ENCODE peak calls at places on chromosomes 1 and 21, in four cellular contexts. One of them, this sample, is unnamed.

GRCh38 chr1:154745286-154745731 is 124.8 kb downstream of the KCNN3 start:
- DNase-seq in WTC11: no peak
- DNase-seq in HepG2: no peak
- DNase-seq in K562: no peak
- DNase-seq in this sample: no peak

GRCh38 chr1:207873055-207873890 is 37.7 kb downstream of the CD34 start:
- DNase-seq in WTC11: no peak
- DNase-seq in K562: no peak
- DNase-seq in HepG2: no peak
- DNase-seq in this sample: no peak

GRCh38 chr1:225654688-225655508 is 2.0 kb upstream of the ENAH start:
- DNase-seq in WTC11: no peak
- DNase-seq in K562: no peak
- DNase-seq in HepG2: no peak
- DNase-seq in this sample: no peak

GRCh38 chr21:41835711-41836154 is 43.4 kb downstream of the PRDM15 start:
- DNase-seq in K562: peak; percentile 86
- DNase-seq in WTC11: no peak
- DNase-seq in HepG2: no peak
- DNase-seq in this sample: no peak

GRCh38 chr1:193520472-193520871 is 334.1 kb upstream of the B3GALT2 start:
- DNase-seq in WTC11: no peak
- DNase-seq in K562: no peak
- DNase-seq in HepG2: no peak
- DNase-seq in this sample: no peak

GRCh38 chr1:3072178-3072947 is 3.4 kb downstream of the PRDM16 start:
- DNase-seq in HepG2: no peak
- DNase-seq in K562: no peak
- DNase-seq in WTC11: peak; percentile 46
- DNase-seq in this sample: no peak

GRCh38 chr1:245263701-245264100 is 108.9 kb downstream of the KIF26B start:
- DNase-seq in HepG2: no peak
- DNase-seq in WTC11: no peak
- DNase-seq in K562: no peak
- DNase-seq in this sample: no peak

GRCh38 chr1:158112994-158113758 is 67.5 kb upstream of the CD1D start:
- DNase-seq in WTC11: peak; percentile 65
- DNase-seq in HepG2: no peak
- DNase-seq in K562: no peak
- DNase-seq in this sample: peak; percentile 59

GRCh38 chr1:175174702-175175102 is 17.9 kb downstream of the KIAA0040 start:
- DNase-seq in WTC11: no peak
- DNase-seq in HepG2: no peak
- DNase-seq in K562: no peak
- DNase-seq in this sample: no peak

GRCh38 chr1:179079113-179079761 is 2.6 kb upstream of the TOR3A start:
- DNase-seq in WTC11: peak; percentile 31
- DNase-seq in HepG2: peak; percentile 64
- DNase-seq in K562: peak; percentile 59
- DNase-seq in this sample: peak; percentile 69

GRCh38 chr1:239386453-239387303 is at the start of gene CHRM3:
- DNase-seq in WTC11: peak; percentile 74
- DNase-seq in K562: no peak
- DNase-seq in HepG2: no peak
- DNase-seq in this sample: peak; percentile 89

GRCh38 chr1:68453060-68453665 is 3.4 kb upstream of the RPE65 start:
- DNase-seq in HepG2: no peak
- DNase-seq in WTC11: no peak
- DNase-seq in K562: no peak
- DNase-seq in this sample: no peak

GRCh38 chr1:177164380-177165068 is at the start of gene ASTN1:
- DNase-seq in HepG2: no peak
- DNase-seq in K562: no peak
- DNase-seq in WTC11: peak; percentile 69
- DNase-seq in this sample: peak; percentile 90

GRCh38 chr1:25063591-25064416 is 133.7 kb upstream of the RUNX3 start:
- DNase-seq in HepG2: no peak
- DNase-seq in WTC11: no peak
- DNase-seq in K562: no peak
- DNase-seq in this sample: no peak

GRCh38 chr1:45945426-45945825 is 142.0 kb downstream of the MAST2 start:
- DNase-seq in HepG2: no peak
- DNase-seq in WTC11: no peak
- DNase-seq in K562: no peak
- DNase-seq in this sample: no peak

GRCh38 chr1:72007312-72007711 is 275.0 kb downstream of the NEGR1 start:
- DNase-seq in HepG2: no peak
- DNase-seq in WTC11: no peak
- DNase-seq in K562: no peak
- DNase-seq in this sample: no peak

GRCh38 chr21:33026299-33026858 is 644 bp downstream of the OLIG2 start:
- DNase-seq in HepG2: no peak
- DNase-seq in K562: no peak
- DNase-seq in WTC11: no peak
- DNase-seq in this sample: peak; percentile 35

GRCh38 chr21:33025471-33026298 is at the start of gene OLIG2:
- DNase-seq in WTC11: peak; percentile 95
- DNase-seq in K562: peak; percentile 38
- DNase-seq in HepG2: no peak
- DNase-seq in this sample: peak; percentile 49

GRCh38 chr21:33027401-33028185 is 1.9 kb downstream of the OLIG2 start:
- DNase-seq in HepG2: no peak
- DNase-seq in WTC11: peak; percentile 44
- DNase-seq in K562: no peak
- DNase-seq in this sample: peak; percentile 50

GRCh38 chr21:33028271-33028670 is 2.5 kb downstream of the OLIG2 start:
- DNase-seq in HepG2: no peak
- DNase-seq in K562: no peak
- DNase-seq in WTC11: no peak
- DNase-seq in this sample: no peak

GRCh38 chr21:33026878-33027400 is 1.2 kb downstream of the OLIG2 start:
- DNase-seq in K562: no peak
- DNase-seq in WTC11: no peak
- DNase-seq in HepG2: no peak
- DNase-seq in this sample: no peak
- TF ChIP-seq FOXJ3 in K562: no peak
- TF ChIP-seq FOXJ3 in WTC11: no peak
- TF ChIP-seq FOXJ3 in HepG2: no peak
- TF ChIP-seq FOXJ3 in this sample: no peak

GRCh38 chr1:22289251-22289995 is 146.5 kb upstream of the WNT4 start:
- DNase-seq in WTC11: no peak
- DNase-seq in HepG2: no peak
- DNase-seq in K562: no peak
- DNase-seq in this sample: peak; percentile 12
- TF ChIP-seq FOXJ3 in WTC11: no peak
- TF ChIP-seq FOXJ3 in HepG2: no peak
- TF ChIP-seq FOXJ3 in K562: no peak
- TF ChIP-seq FOXJ3 in this sample: no peak

DNA sequence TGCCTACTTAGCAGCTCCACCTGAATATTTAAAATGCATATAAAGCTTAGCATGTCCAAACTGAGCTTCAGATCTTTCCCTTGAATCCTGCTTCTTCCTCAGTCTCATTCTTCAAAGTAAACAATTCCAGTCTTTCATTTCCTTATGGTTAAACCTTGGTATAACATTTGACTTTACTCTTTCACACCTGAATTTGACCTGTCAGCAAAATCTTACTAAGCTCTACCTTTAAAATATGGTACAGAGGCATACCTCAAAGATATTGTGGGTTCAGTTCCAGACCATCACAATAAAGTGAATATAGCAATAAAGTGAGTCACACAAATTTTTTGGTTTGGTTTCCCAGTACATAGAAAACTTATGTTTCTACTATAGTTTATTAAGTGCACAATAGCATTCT is 42.5 kb upstream of the RNF11 start:
- DNase-seq in WTC11: no peak
- DNase-seq in HepG2: no peak
- DNase-seq in K562: no peak
- DNase-seq in this sample: no peak
- TF ChIP-seq FOXJ3 in WTC11: no peak
- TF ChIP-seq FOXJ3 in HepG2: no peak
- TF ChIP-seq FOXJ3 in K562: no peak
- TF ChIP-seq FOXJ3 in this sample: no peak

GRCh38 chr1:228046421-228047182 is 35.9 kb upstream of the ARF1 start:
- DNase-seq in WTC11: no peak
- DNase-seq in HepG2: no peak
- DNase-seq in K562: no peak
- DNase-seq in this sample: no peak
- TF ChIP-seq FOXJ3 in WTC11: no peak
- TF ChIP-seq FOXJ3 in HepG2: no peak
- TF ChIP-seq FOXJ3 in K562: no peak
- TF ChIP-seq FOXJ3 in this sample: no peak

DNA sequence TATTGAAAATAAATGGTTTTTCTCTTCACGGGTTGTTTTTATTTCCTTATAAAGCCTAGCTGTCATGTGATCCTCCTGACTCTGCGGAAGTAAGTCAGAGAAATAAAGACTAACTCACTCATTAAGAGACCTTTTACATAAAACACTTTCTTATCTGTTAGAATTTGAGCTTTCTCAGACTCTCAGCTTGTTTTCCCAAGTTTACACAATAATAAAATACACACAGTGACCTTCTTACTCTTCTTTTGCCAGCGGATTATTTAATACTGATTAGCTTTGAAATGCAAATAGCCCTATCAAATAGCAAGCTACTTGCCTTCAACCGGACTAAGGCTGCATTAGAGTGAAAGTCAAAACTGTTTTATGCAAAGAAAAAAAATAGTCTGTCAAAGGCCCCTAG is 45.5 kb upstream of the CXADR start:
- DNase-seq in K562: no peak
- DNase-seq in HepG2: peak; percentile 27
- DNase-seq in WTC11: no peak
- DNase-seq in this sample: no peak
- TF ChIP-seq FOXJ3 in K562: no peak
- TF ChIP-seq FOXJ3 in HepG2: no peak
- TF ChIP-seq FOXJ3 in WTC11: no peak
- TF ChIP-seq FOXJ3 in this sample: no peak